ENCODE peak calls at places on chromosomes 3 and 15, in ten cellular contexts. L is ELR; E is activated effector memory CD4-positive, alpha-beta T cell treated with anti-CD3 and anti-CD28 coated beads, Interleukin-2, amount 50 U/mL, for 16 hours; R is right lobe of liver; F is stimulated activated CD8-positive, alpha-beta memory T cell treated with anti-CD3 and anti-CD28 coated beads, Interleukin-7, amount 100 ng/mL, for 1 hour; D is HS-5; H is stimulated activated naive B cell treated with anti-CD40 and anti-IgM and Interleukin-4, amounts not matched to agents 10 μg/mL and 1 μg/mL and 100 μg/mL, for 72 hours; V is NCI-H748 treated with DMSO at 0.1 percent for 48 hours; G is amygdala; N is hypothalamus. A is an unnamed sample.

GRCh38 chr3:9550999-9551398 is 2.6 kb downstream of the LHFPL4 start:
- DNase-seq in G (no peak), N (no peak), D (no peak), E (no peak), V (no peak), H (no peak), F (no peak), R (no peak), L (no peak), A (no peak)

GRCh38 chr3:110624571-110624970 is 447.0 kb upstream of the NECTIN3 start:
- DNase-seq in N (no peak), E (no peak), L (no peak), V (no peak), H (no peak), G (no peak), F (no peak), D (no peak), R (no peak), A (no peak)

GRCh38 chr3:108089544-108089943 is 1.3 kb downstream of the CD47 start:
- DNase-seq in R (no peak), V (peak), G (no peak), L (peak), H (no peak), D (no peak), E (no peak), N (no peak), F (no peak), A (peak)

GRCh38 chr3:138845771-138846173 is 11.0 kb upstream of the PIK3CB start:
- DNase-seq in E (no peak), D (no peak), N (no peak), L (no peak), V (no peak), H (no peak), F (no peak), R (no peak), G (no peak), A (no peak)

GRCh38 chr3:44960387-44961026 is 15.5 kb downstream of the ZDHHC3 start:
- DNase-seq in F (no peak), G (no peak), L (no peak), D (no peak), V (no peak), R (no peak), H (no peak), E (peak), N (no peak), A (no peak)

GRCh38 chr3:193774272-193774915 is 181.4 kb downstream of the OPA1 start:
- DNase-seq in V (no peak), D (no peak), N (no peak), F (no peak), R (no peak), L (no peak), H (no peak), G (no peak), E (no peak), A (no peak)

GRCh38 chr3:140736863-140737460 is 59.1 kb downstream of the TRIM42 start:
- DNase-seq in L (peak), R (peak), E (no peak), G (peak), N (peak), D (no peak), F (no peak), H (no peak), V (peak), A (peak)

GRCh38 chr3:68819361-68819760 is 113.0 kb downstream of the TAFA4 start:
- DNase-seq in V (peak), H (no peak), L (no peak), R (no peak), N (no peak), D (no peak), G (no peak), E (no peak), F (no peak), A (no peak)

GRCh38 chr15:93706476-93706875 is 524.9 kb upstream of the MCTP2 start:
- DNase-seq in H (no peak), R (no peak), D (no peak), G (no peak), N (no peak), E (no peak), F (no peak), V (no peak), L (no peak), A (no peak)

GRCh38 chr3:119294889-119295769 is 946 bp downstream of the ARHGAP31 start:
- DNase-seq in N (peak), G (peak), R (no peak), H (peak), L (peak), E (peak), F (peak), V (no peak), D (no peak), A (peak)

A was measured in Daoy.